ENCODE peak calls at places on chromosomes 4 and X, in four cellular contexts. C is tibial nerve; A is effector memory CD8-positive, alpha-beta T cell; I is NCI-H2029. S is an unnamed sample.

GRCh38 chr4:145154573-145154972 is 25.8 kb downstream of the OTUD4 start:
- DNase-seq in C (no peak), A (no peak), I (no peak), S (no peak)

GRCh38 chr4:87243426-87244053 is 23.1 kb upstream of the KLHL8 start:
- DNase-seq in I (no peak), C (no peak), A (no peak), S (no peak)

GRCh38 chr4:85779165-85779564 is 304.2 kb downstream of the ARHGAP24 start:
- DNase-seq in I (no peak), A (no peak), C (no peak), S (no peak)

GRCh38 chr4:62018537-62018936 is 818.4 kb downstream of the ADGRL3 start:
- DNase-seq in A (no peak), I (no peak), C (no peak), S (no peak)

GRCh38 chr4:113162089-113162488 is 112.6 kb downstream of the ANK2 start:
- DNase-seq in C (no peak), A (no peak), I (no peak), S (no peak)

GRCh38 chr4:122152699-122153328 is 683 bp downstream of the BLTP1 start:
- DNase-seq in I (peak; percentile 13), A (no peak), C (peak; percentile 10), S (peak; percentile 46)

GRCh38 chr4:12875640-12876243 is 608.4 kb downstream of the RAB28 start:
- DNase-seq in I (no peak), C (no peak), A (no peak), S (no peak)

GRCh38 chrX:54166915-54167314 is 16.1 kb downstream of the FAM120C start:
- DNase-seq in I (no peak), A (no peak), C (no peak), S (no peak)

GRCh38 chr4:87150498-87151261 is 69.7 kb downstream of the KLHL8 start:
- DNase-seq in A (peak; percentile 59), I (peak; percentile 67), C (peak; percentile 95), S (peak; percentile 47)

GRCh38 chrX:18424482-18425198 is 768 bp upstream of the CDKL5 start:
- DNase-seq in A (peak; percentile 11), C (no peak), I (no peak), S (peak; percentile 33)

GRCh38 chrX:75156537-75156945 is 458 bp upstream of the ABCB7 start:
- DNase-seq in C (peak; percentile 6), A (no peak), I (no peak), S (no peak)